ENCODE peak calls at places on chromosomes 2 and 18, in four cellular contexts. S is neuronal stem cell; F is stimulated activated CD8-positive, alpha-beta memory T cell treated with anti-CD3 and anti-CD28 coated beads, Interleukin-12 subunit alpha, Interleukin-12 subunit beta, amount 100 ng/mL, for 4 hours; G is stimulated activated CD4-positive, alpha-beta T cell treated with anti-CD3 and anti-CD28 coated beads, Interleukin-2, amount 100 ng/mL, for 48 hours. Y is an unnamed sample.

GRCh38 chr2:228329279-228329678 is 147.8 kb upstream of the SPHKAP start:
- DNase-seq in S (no peak), F (no peak), G (no peak), Y (no peak)

GRCh38 chr18:9619056-9619455 is 4.7 kb upstream of the PPP4R1 start:
- DNase-seq in S (no peak), F (no peak), G (no peak), Y (no peak)

GRCh38 chr2:241859436-241860183 is 916 bp upstream of the PDCD1 start:
- DNase-seq in S (no peak), F (peak; percentile 58), G (peak; percentile 64), Y (peak; percentile 88)

GRCh38 chr2:134999536-134999935 is 47.7 kb downstream of the MAP3K19 start:
- DNase-seq in S (no peak), F (no peak), G (no peak), Y (no peak)

GRCh38 chr2:239625106-239625845 is 224.5 kb upstream of the HDAC4 start:
- DNase-seq in S (no peak), F (no peak), G (no peak), Y (no peak)

GRCh38 chr2:1162768-1163584 is 212.3 kb downstream of the SNTG2 start:
- DNase-seq in S (no peak), F (no peak), G (peak; percentile 17), Y (peak; percentile 31)

GRCh38 chr2:75548036-75548573 is 12.6 kb downstream of the EVA1A start:
- DNase-seq in S (no peak), F (no peak), G (no peak), Y (no peak)

GRCh38 chr2:235908826-235909225 is 259.4 kb downstream of the GBX2 start:
- DNase-seq in S (no peak), F (no peak), G (no peak), Y (peak; percentile 55)

GRCh38 chr18:76657911-76658475 is 163.0 kb upstream of the ZNF516 start:
- DNase-seq in S (no peak), F (no peak), G (no peak), Y (no peak)

GRCh38 chr2:134177351-134177931 is 76.4 kb upstream of the MGAT5 start:
- DNase-seq in S (no peak), F (no peak), G (no peak), Y (no peak)

GRCh38 chr2:46000660-46001059 is 296.5 kb upstream of the EPAS1 start:
- DNase-seq in S (no peak), F (no peak), G (no peak), Y (no peak)

GRCh38 chr18:42048150-42048549 is 93.1 kb downstream of the PIK3C3 start:
- DNase-seq in S (no peak), F (no peak), G (no peak), Y (no peak)

GRCh38 chr2:181123798-181124217 is 143.4 kb downstream of the UBE2E3 start:
- DNase-seq in S (no peak), F (peak; percentile 26), G (no peak), Y (peak; percentile 12)

GRCh38 chr18:55319517-55319905 is 268.5 kb downstream of the TCF4 start:
- DNase-seq in S (no peak), F (no peak), G (no peak), Y (no peak)

GRCh38 chr2:70683455-70683854 is 84.5 kb downstream of the ADD2 start:
- DNase-seq in S (no peak), F (no peak), G (no peak), Y (no peak)

GRCh38 chr2:8666581-8666980 is 15.3 kb upstream of the ID2 start:
- DNase-seq in S (no peak), F (no peak), G (no peak), Y (no peak)

GRCh38 chr2:28563869-28564268 is 68.0 kb downstream of the PLB1 start:
- DNase-seq in S (no peak), F (no peak), G (no peak), Y (no peak)

GRCh38 chr18:32093523-32093922 is 1.8 kb downstream of the RNF138 start:
- DNase-seq in S (no peak), F (no peak), G (no peak), Y (no peak)

GRCh38 chr18:37674570-37674969 is 109.0 kb upstream of the CELF4 start:
- DNase-seq in S (no peak), F (no peak), G (no peak), Y (no peak)

GRCh38 chr2:148756292-148756975 is 111.9 kb downstream of the EPC2 start:
- DNase-seq in S (no peak), F (no peak), G (no peak), Y (no peak)

GRCh38 chr2:85804583-85804982 is 50.8 kb downstream of the ATOH8 start:
- DNase-seq in S (no peak), F (no peak), G (no peak), Y (no peak)

GRCh38 chr18:23401400-23402347 is 51.4 kb upstream of the RIOK3 start:
- DNase-seq in S (peak; percentile 59), F (no peak), G (no peak), Y (no peak)

GRCh38 chr2:33069894-33070651 is 123.3 kb downstream of the LTBP1 start:
- DNase-seq in S (no peak), F (no peak), G (peak; percentile 36), Y (no peak)

GRCh38 chr18:48376406-48376805 is 32.8 kb downstream of the ZBTB7C start:
- DNase-seq in S (peak; percentile 31), F (no peak), G (no peak), Y (no peak)

GRCh38 chr18:74146756-74147155 is 878 bp downstream of the FBXO15 start:
- DNase-seq in S (no peak), F (no peak), G (no peak), Y (no peak)

GRCh38 chr2:205070889-205071288 is 525.6 kb downstream of the PARD3B start:
- DNase-seq in S (no peak), F (no peak), G (no peak), Y (no peak)

GRCh38 chr2:45614330-45614729 is 3.3 kb upstream of the SRBD1 start:
- DNase-seq in S (no peak), F (no peak), G (no peak), Y (no peak)

GRCh38 chr2:119283873-119284331 is 60.3 kb downstream of the STEAP3 start:
- DNase-seq in S (no peak), F (no peak), G (no peak), Y (no peak)

GRCh38 chr2:71779306-71779855 is 326.0 kb downstream of the DYSF start:
- DNase-seq in S (no peak), F (no peak), G (no peak), Y (no peak)

GRCh38 chr18:13804305-13804704 is 19.6 kb upstream of the MC5R start:
- DNase-seq in S (no peak), F (no peak), G (no peak), Y (no peak)

GRCh38 chr2:3628241-3628679 is 29.7 kb upstream of the ALLC start:
- DNase-seq in S (no peak), F (no peak), G (no peak), Y (no peak)

GRCh38 chr2:51717318-51717717 is 685.4 kb upstream of the NRXN1 start:
- DNase-seq in S (no peak), F (no peak), G (no peak), Y (no peak)

GRCh38 chr2:86518498-86518897 is 44.7 kb downstream of the CHMP3 start:
- DNase-seq in S (no peak), F (no peak), G (no peak), Y (no peak)

GRCh38 chr18:22567794-22568193 is 150.1 kb upstream of the CTAGE1 start:
- DNase-seq in S (no peak), F (no peak), G (no peak), Y (no peak)

GRCh38 chr18:9333441-9334350 is 877 bp upstream of the TWSG1 start:
- DNase-seq in S (no peak), F (peak; percentile 3), G (peak; percentile 9), Y (peak; percentile 27)

GRCh38 chr2:9422321-9423099 is 818 bp downstream of the ITGB1BP1 start:
- DNase-seq in S (peak; percentile 27), F (peak; percentile 21), G (peak; percentile 42), Y (peak; percentile 39)

GRCh38 chr2:26492749-26493515 is 15.0 kb upstream of the OTOF start:
- DNase-seq in S (no peak), F (no peak), G (no peak), Y (no peak)

GRCh38 chr2:219551863-219552381 is 8.1 kb downstream of the TMEM198 start:
- DNase-seq in S (no peak), F (no peak), G (no peak), Y (no peak)

Y was measured in GM12891.